ENCODE peak calls at places on chromosomes 7 and 10, in six cellular contexts. Z is NCI-H82; R is stimulated activated CD4-positive, alpha-beta T cell treated with anti-CD3 and anti-CD28 coated beads, Interleukin-2, amount 100 ng/mL, for 48 hours; V is HFFc6; D is amygdala; N is stimulated activated CD8-positive, alpha-beta memory T cell treated with anti-CD3 and anti-CD28 coated beads, Interleukin-4, amount 100 ng/mL, for 4 hours. M is an unnamed sample.

GRCh38 chr10:13221572-13221971 is 12.6 kb downstream of the UCMA start:
- DNase-seq in R (no peak), V (no peak), N (no peak), D (no peak), Z (no peak), M (no peak)

GRCh38 chr10:74898201-74898976 is 72.0 kb downstream of the KAT6B start:
- DNase-seq in N (no peak), Z (no peak), R (no peak), V (no peak), D (no peak), M (no peak)

GRCh38 chr7:109844362-109844761 is 1246.6 kb upstream of the LRRN3 start:
- DNase-seq in V (peak; percentile 22), R (no peak), N (no peak), D (no peak), Z (peak; percentile 26), M (no peak)

GRCh38 chr10:22761569-22762220 is 47.3 kb upstream of the PIP4K2A start:
- DNase-seq in N (no peak), V (peak; percentile 30), Z (no peak), D (no peak), R (no peak), M (peak; percentile 84)

GRCh38 chr7:143415696-143416095 is 7.0 kb upstream of the EPHA1 start:
- DNase-seq in D (no peak), R (no peak), Z (no peak), V (no peak), N (no peak), M (no peak)

GRCh38 chr10:32163076-32163773 is 107.0 kb upstream of the KIF5B start:
- DNase-seq in V (no peak), D (no peak), R (no peak), Z (no peak), N (no peak), M (no peak)

GRCh38 chr7:130560972-130561371 is 69.1 kb downstream of the MEST start:
- DNase-seq in Z (peak; percentile 52), R (no peak), N (no peak), V (peak; percentile 50), D (no peak), M (no peak)

GRCh38 chr10:43210556-43210955 is 56.3 kb downstream of the RASGEF1A start:
- DNase-seq in V (no peak), D (no peak), R (no peak), Z (no peak), N (no peak), M (no peak)

GRCh38 chr10:7945469-7946187 is 108.9 kb upstream of the GATA3 start:
- DNase-seq in V (peak; percentile 26), N (no peak), R (no peak), Z (no peak), D (no peak), M (no peak)

GRCh38 chr7:93185303-93186027 is 37.3 kb upstream of the SAMD9L start:
- DNase-seq in N (no peak), V (no peak), R (no peak), Z (no peak), D (no peak), M (no peak)

GRCh38 chr7:4832711-4833110 is 29.1 kb downstream of the PAPOLB start:
- DNase-seq in V (no peak), N (no peak), Z (no peak), R (no peak), D (no peak), M (no peak)

GRCh38 chr7:400901-401485 is 111.0 kb downstream of the FOXL3 start:
- DNase-seq in V (no peak), D (no peak), R (no peak), N (no peak), Z (no peak), M (no peak)

GRCh38 chr10:119644215-119644826 is 6.9 kb upstream of the BAG3 start:
- DNase-seq in D (no peak), V (no peak), N (no peak), Z (peak; percentile 61), R (no peak), M (no peak)

GRCh38 chr10:116787018-116787674 is 44.8 kb upstream of the HSPA12A start:
- DNase-seq in Z (no peak), V (no peak), N (no peak), D (no peak), R (no peak), M (no peak)

GRCh38 chr10:73446926-73447325 is 13.6 kb upstream of the MSS51 start:
- DNase-seq in V (no peak), D (no peak), Z (no peak), N (no peak), R (no peak), M (no peak)

GRCh38 chr10:132942101-132942739 is at the start of gene CFAP46:
- DNase-seq in R (no peak), N (no peak), Z (no peak), D (no peak), V (peak; percentile 55), M (peak; percentile 77)

GRCh38 chr7:83798489-83798888 is 149.6 kb upstream of the SEMA3E start:
- DNase-seq in N (no peak), R (no peak), D (no peak), Z (no peak), V (no peak), M (no peak)

GRCh38 chr10:72638586-72639440 is 12.9 kb upstream of the MICU1 start:
- DNase-seq in V (no peak), R (no peak), D (no peak), N (no peak), Z (no peak), M (no peak)

GRCh38 chr10:110358869-110359629 is 54.3 kb upstream of the SMNDC1 start:
- DNase-seq in R (no peak), Z (no peak), N (no peak), D (no peak), V (peak; percentile 9), M (no peak)

GRCh38 chr7:97851725-97852124 is 20.5 kb downstream of the ASNS start:
- DNase-seq in Z (no peak), N (no peak), V (peak; percentile 49), R (no peak), D (no peak), M (peak; percentile 48)